ENCODE peak calls at places on chromosomes 7 and 10, in four cellular contexts. D is body of pancreas, C is T-helper 2 cell, B is KBM-7. W is an unnamed sample.

GRCh38 chr10:50594012-50594411 is 29.7 kb downstream of the SGMS1 start:
- DNase-seq in D (no peak), C (no peak), B (no peak), W (no peak)

GRCh38 chr7:117827861-117828260 is 45.4 kb downstream of the CTTNBP2 start:
- DNase-seq in D (no peak), C (no peak), B (no peak), W (no peak)

GRCh38 chr10:60607409-60607808 is 170.9 kb upstream of the CDK1 start:
- DNase-seq in D (no peak), C (no peak), B (no peak), W (no peak)

GRCh38 chr10:85224366-85224960 is 896.1 kb downstream of the CCSER2 start:
- DNase-seq in D (no peak), C (no peak), B (no peak), W (no peak)

GRCh38 chr10:79422178-79422892 is 23.1 kb downstream of the ZCCHC24 start:
- DNase-seq in D (no peak), C (no peak), B (no peak), W (no peak)

GRCh38 chr7:129376778-129377700 is 57.2 kb upstream of the STRIP2 start:
- DNase-seq in D (no peak), C (no peak), B (peak; percentile 28), W (no peak)

GRCh38 chr7:22586101-22586805 is 86.3 kb upstream of the STEAP1B start:
- DNase-seq in D (no peak), C (no peak), B (no peak), W (no peak)

GRCh38 chr10:121739114-121739513 is 140.9 kb upstream of the FGFR2 start:
- DNase-seq in D (no peak), C (no peak), B (no peak), W (no peak)

GRCh38 chr10:78543749-78544446 is 510.2 kb downstream of the RPS24 start:
- DNase-seq in D (peak; percentile 37), C (no peak), B (no peak), W (no peak)

GRCh38 chr7:55794527-55794926 is 68.0 kb downstream of the SEPTIN14 start:
- DNase-seq in D (no peak), C (no peak), B (no peak), W (no peak)

GRCh38 chr10:80436459-80437098 is 17.5 kb upstream of the TSPAN14 start:
- DNase-seq in D (no peak), C (no peak), B (no peak), W (no peak)

GRCh38 chr10:18158698-18159342 is 18.6 kb downstream of the CACNB2 start:
- DNase-seq in D (no peak), C (no peak), B (no peak), W (no peak)

GRCh38 chr10:75137533-75138438 is 26.3 kb downstream of the SAMD8 start:
- DNase-seq in D (no peak), C (no peak), B (no peak), W (no peak)

GRCh38 chr7:137670521-137671064 is 176.2 kb downstream of the DGKI start:
- DNase-seq in D (no peak), C (no peak), B (no peak), W (no peak)

GRCh38 chr7:92116949-92117348 is 17.3 kb downstream of the CYP51A1 start:
- DNase-seq in D (no peak), C (no peak), B (no peak), W (no peak)

GRCh38 chr7:16492513-16493062 is 27.1 kb upstream of the SOSTDC1 start:
- DNase-seq in D (no peak), C (no peak), B (peak; percentile 13), W (no peak)

GRCh38 chr10:77004917-77005564 is 632.6 kb downstream of the KCNMA1 start:
- DNase-seq in D (no peak), C (no peak), B (peak; percentile 29), W (no peak)

GRCh38 chr10:73981812-73982211 is 16.1 kb upstream of the VCL start:
- DNase-seq in D (no peak), C (no peak), B (no peak), W (no peak)

GRCh38 chr7:151428393-151429231 is 11.3 kb downstream of the CRYGN start:
- DNase-seq in D (no peak), C (no peak), B (no peak), W (no peak)

GRCh38 chr7:55396386-55396785 is 31.2 kb downstream of the LANCL2 start:
- DNase-seq in D (no peak), C (no peak), B (no peak), W (no peak)

GRCh38 chr7:137142376-137142775 is 201.2 kb downstream of the PTN start:
- DNase-seq in D (no peak), C (no peak), B (no peak), W (no peak)

GRCh38 chr7:94907420-94908203 is at the start of gene PPP1R9A:
- DNase-seq in D (peak; percentile 70), C (no peak), B (peak; percentile 3), W (peak; percentile 37)

GRCh38 chr7:4472739-4473138 is 209.4 kb upstream of the FOXK1 start:
- DNase-seq in D (no peak), C (no peak), B (no peak), W (no peak)

GRCh38 chr7:98209166-98209920 is 1.9 kb upstream of the BHLHA15 start:
- DNase-seq in D (no peak), C (no peak), B (no peak), W (no peak)